ENCODE peak calls at places on chromosomes 13 and 19, in six cellular contexts. J is GM12878, O is H1, Y is HepG2, C is K562, V is SK-N-SH. G is an unnamed sample.

GRCh38 chr13:29543230-29544215 is 52.0 kb downstream of the SLC7A1 start:
- DNase-seq in J (peak), O (peak), Y (peak), C (peak), V (no peak), G (peak)

GRCh38 chr19:33458807-33459206 is 62.8 kb downstream of the PEPD start:
- DNase-seq in J (no peak), O (no peak), Y (no peak), C (no peak), V (no peak), G (no peak)

GRCh38 chr13:77048592-77048991 is 21.6 kb upstream of the FBXL3 start:
- DNase-seq in J (no peak), O (no peak), Y (no peak), C (no peak), V (no peak), G (peak)

GRCh38 chr19:12194827-12195500 is 32.1 kb downstream of the ZNF136 start:
- DNase-seq in J (no peak), O (no peak), Y (no peak), C (no peak), V (peak), G (no peak)

GRCh38 chr19:56476671-56477428 is at the start of gene ZNF667:
- DNase-seq in J (no peak), O (no peak), Y (no peak), C (no peak), V (peak), G (peak)

GRCh38 chr13:100423375-100423774 is 165.2 kb downstream of the GGACT start:
- DNase-seq in J (no peak), O (no peak), Y (no peak), C (no peak), V (no peak), G (no peak)

GRCh38 chr19:1252221-1252817 is 3.9 kb downstream of the MIDN start:
- DNase-seq in J (no peak), O (no peak), Y (no peak), C (peak), V (peak), G (peak)

GRCh38 chr13:36354842-36355241 is 8.6 kb upstream of the SPART start:
- DNase-seq in J (no peak), O (no peak), Y (no peak), C (no peak), V (no peak), G (no peak)

GRCh38 chr13:25463496-25463895 is 91.7 kb downstream of the ATP8A2 start:
- DNase-seq in J (no peak), O (no peak), Y (no peak), C (no peak), V (no peak), G (no peak)

GRCh38 chr13:36954542-36954941 is 34.5 kb upstream of the SMAD9 start:
- DNase-seq in J (no peak), O (no peak), Y (no peak), C (no peak), V (no peak), G (no peak)

GRCh38 chr13:71865858-71866172 is 1.2 kb downstream of the DACH1 start:
- DNase-seq in J (no peak), O (no peak), Y (no peak), C (no peak), V (peak), G (peak)

GRCh38 chr19:19406878-19407639 is 1.6 kb downstream of the GATAD2A start:
- DNase-seq in J (no peak), O (no peak), Y (peak), C (peak), V (no peak), G (peak)

GRCh38 chr13:25771641-25772478 is 280.0 kb downstream of the SHISA2 start:
- DNase-seq in J (no peak), O (peak), Y (no peak), C (no peak), V (no peak), G (no peak)

GRCh38 chr13:112803422-112803821 is 113.6 kb downstream of the ATP11A start:
- DNase-seq in J (peak), O (no peak), Y (no peak), C (no peak), V (no peak), G (peak)

GRCh38 chr19:33528404-33528803 is 6.8 kb upstream of the PEPD start:
- DNase-seq in J (no peak), O (no peak), Y (no peak), C (no peak), V (no peak), G (no peak)

GRCh38 chr19:54506079-54506478 is 3.4 kb downstream of the LAIR2 start:
- DNase-seq in J (no peak), O (no peak), Y (no peak), C (no peak), V (no peak), G (no peak)

GRCh38 chr19:38142176-38143035 is 81.6 kb downstream of the DPF1 start:
- DNase-seq in J (no peak), O (peak), Y (peak), C (peak), V (peak), G (peak)

GRCh38 chr19:869245-870177 is 10.0 kb downstream of the CFD start:
- DNase-seq in J (no peak), O (no peak), Y (no peak), C (peak), V (no peak), G (no peak)

GRCh38 chr19:33214621-33215020 is 11.0 kb downstream of the SLC7A10 start:
- DNase-seq in J (no peak), O (no peak), Y (peak), C (peak), V (peak), G (no peak)

GRCh38 chr13:76845367-76845766 is 40.8 kb downstream of the KCTD12 start:
- DNase-seq in J (no peak), O (no peak), Y (no peak), C (no peak), V (no peak), G (no peak)

GRCh38 chr19:1168877-1169791 is 4.9 kb downstream of the SBNO2 start:
- DNase-seq in J (no peak), O (no peak), Y (peak), C (no peak), V (no peak), G (no peak)

GRCh38 chr13:85019121-85019520 is 780.1 kb downstream of the SLITRK6 start:
- DNase-seq in J (no peak), O (no peak), Y (no peak), C (no peak), V (no peak), G (no peak)

GRCh38 chr13:44396963-44397580 is 23.4 kb downstream of the SERP2 start:
- DNase-seq in J (no peak), O (no peak), Y (no peak), C (peak), V (peak), G (no peak)

GRCh38 chr13:90868321-90868920 is 479.1 kb upstream of the MIR17HG start:
- DNase-seq in J (no peak), O (no peak), Y (peak), C (peak), V (no peak), G (no peak)

GRCh38 chr19:54791476-54791875 is 11.9 kb upstream of the KIR2DL4 start:
- DNase-seq in J (no peak), O (no peak), Y (no peak), C (no peak), V (no peak), G (no peak)

GRCh38 chr19:1624458-1624857 is 19.2 kb upstream of the UQCR11 start:
- DNase-seq in J (no peak), O (peak), Y (peak), C (peak), V (peak), G (no peak)

GRCh38 chr13:94234766-94235165 is 244.7 kb downstream of the DCT start:
- DNase-seq in J (no peak), O (no peak), Y (no peak), C (no peak), V (no peak), G (no peak)

GRCh38 chr19:50434525-50434924 is 1.8 kb downstream of the MYBPC2 start:
- DNase-seq in J (no peak), O (no peak), Y (no peak), C (peak), V (peak), G (no peak)

GRCh38 chr19:18456974-18457373 is 19.0 kb upstream of the ISYNA1 start:
- DNase-seq in J (no peak), O (no peak), Y (no peak), C (no peak), V (no peak), G (no peak)

GRCh38 chr13:41458187-41458938 is 1.0 kb downstream of the RGCC start:
- DNase-seq in J (no peak), O (no peak), Y (no peak), C (peak), V (peak), G (no peak)

GRCh38 chr19:13036366-13036976 is 41.2 kb downstream of the NFIX start:
- DNase-seq in J (no peak), O (no peak), Y (no peak), C (peak), V (no peak), G (no peak)

GRCh38 chr13:89982406-89983085 is 1364.9 kb upstream of the MIR17HG start:
- DNase-seq in J (no peak), O (no peak), Y (no peak), C (no peak), V (no peak), G (peak)

GRCh38 chr19:53131732-53132131 is 978 bp downstream of the ZNF415 start:
- DNase-seq in J (no peak), O (no peak), Y (no peak), C (no peak), V (peak), G (no peak)

DNA sequence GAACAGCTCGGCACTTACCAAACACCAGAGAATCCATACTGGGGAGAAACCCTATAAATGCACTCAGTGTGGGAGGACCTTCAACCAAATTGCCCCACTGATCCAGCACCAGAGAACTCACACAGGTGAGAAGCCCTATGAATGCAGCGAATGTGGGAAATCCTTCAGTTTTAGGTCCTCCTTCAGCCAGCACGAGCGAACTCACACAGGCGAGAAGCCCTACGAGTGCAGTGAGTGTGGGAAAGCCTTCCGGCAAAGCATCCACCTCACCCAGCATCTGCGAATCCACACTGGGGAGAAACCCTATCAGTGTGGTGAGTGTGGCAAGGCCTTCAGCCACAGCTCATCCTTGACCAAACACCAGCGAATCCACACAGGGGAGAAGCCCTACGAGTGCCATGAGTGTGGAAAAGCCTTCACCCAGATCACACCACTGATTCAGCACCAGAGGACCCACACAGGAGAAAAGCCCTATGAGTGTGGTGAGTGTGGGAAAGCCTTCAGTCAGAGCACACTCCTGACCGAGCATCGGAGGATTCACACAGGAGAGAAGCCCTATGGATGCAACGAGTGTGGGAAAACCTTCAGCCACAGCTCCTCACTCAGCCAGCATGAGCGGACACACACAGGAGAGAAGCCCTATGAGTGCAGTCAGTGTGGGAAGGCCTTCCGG is 8.3 kb downstream of the ZNF135 start:
- DNase-seq in J (no peak), O (no peak), Y (no peak), C (no peak), V (no peak), G (no peak)
- TF ChIP-seq GABPA in J (no peak), O (no peak), Y (no peak), C (no peak), V (no peak), G (no peak)

DNA sequence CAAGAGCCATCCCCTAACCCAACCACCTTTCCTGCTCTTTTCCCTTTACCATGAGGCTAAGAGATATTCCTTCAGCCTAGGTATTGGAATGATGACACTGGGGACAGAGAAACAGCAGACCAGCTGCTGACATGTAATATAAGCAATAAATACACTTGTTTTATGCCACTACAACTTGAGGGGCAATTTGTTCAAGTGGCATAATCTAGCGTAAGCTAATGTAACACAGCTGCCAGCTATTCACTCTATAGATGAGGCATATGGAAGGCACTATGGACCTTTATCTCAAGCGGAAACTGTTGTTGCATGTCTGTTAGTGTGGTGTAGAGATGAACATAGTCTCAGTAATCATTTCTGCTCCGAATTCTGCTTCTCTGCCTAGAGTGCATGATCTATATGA is 111.1 kb downstream of the STARD13 start:
- DNase-seq in J (no peak), O (no peak), Y (no peak), C (no peak), V (peak), G (no peak)
- H3K27ac ChIP-seq in J (no peak), O (no peak), Y (no peak), C (no peak), V (no peak), G (no peak)

GRCh38 chr13:27036236-27036981 is 135.2 kb downstream of the USP12 start:
- DNase-seq in J (no peak), O (no peak), Y (no peak), C (no peak), V (no peak), G (no peak)

GRCh38 chr13:27037171-27037570 is 134.4 kb downstream of the USP12 start:
- DNase-seq in J (no peak), O (no peak), Y (no peak), C (no peak), V (no peak), G (no peak)

GRCh38 chr13:27039171-27039701 is 132.4 kb downstream of the USP12 start:
- DNase-seq in J (no peak), O (no peak), Y (no peak), C (no peak), V (no peak), G (no peak)

GRCh38 chr13:27037571-27037970 is 134.0 kb downstream of the USP12 start:
- DNase-seq in J (no peak), O (no peak), Y (no peak), C (no peak), V (no peak), G (no peak)

DNA sequence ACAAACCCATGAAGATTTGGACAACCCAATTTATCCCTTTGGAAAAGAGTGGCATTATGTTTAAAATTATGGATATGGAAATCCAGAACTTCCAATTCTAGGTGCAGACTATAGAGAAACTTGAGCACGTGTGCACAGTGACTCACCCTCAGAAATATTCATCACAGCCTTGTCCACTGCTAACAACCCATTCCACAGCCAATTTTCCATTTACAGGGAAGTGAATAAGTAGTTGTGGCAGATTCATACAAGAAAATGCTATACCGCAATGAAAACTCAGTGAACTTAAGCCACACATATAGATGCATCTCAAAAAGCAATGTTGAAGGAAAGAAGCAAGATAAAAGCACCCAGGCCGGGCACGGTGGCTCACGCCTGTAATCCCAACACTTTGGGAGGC is 133.3 kb downstream of the USP12 start:
- DNase-seq in J (no peak), O (no peak), Y (no peak), C (no peak), V (no peak), G (no peak)
- TF ChIP-seq GABPA in J (no peak), O (no peak), Y (no peak), C (no peak), V (no peak), G (no peak)

DNA sequence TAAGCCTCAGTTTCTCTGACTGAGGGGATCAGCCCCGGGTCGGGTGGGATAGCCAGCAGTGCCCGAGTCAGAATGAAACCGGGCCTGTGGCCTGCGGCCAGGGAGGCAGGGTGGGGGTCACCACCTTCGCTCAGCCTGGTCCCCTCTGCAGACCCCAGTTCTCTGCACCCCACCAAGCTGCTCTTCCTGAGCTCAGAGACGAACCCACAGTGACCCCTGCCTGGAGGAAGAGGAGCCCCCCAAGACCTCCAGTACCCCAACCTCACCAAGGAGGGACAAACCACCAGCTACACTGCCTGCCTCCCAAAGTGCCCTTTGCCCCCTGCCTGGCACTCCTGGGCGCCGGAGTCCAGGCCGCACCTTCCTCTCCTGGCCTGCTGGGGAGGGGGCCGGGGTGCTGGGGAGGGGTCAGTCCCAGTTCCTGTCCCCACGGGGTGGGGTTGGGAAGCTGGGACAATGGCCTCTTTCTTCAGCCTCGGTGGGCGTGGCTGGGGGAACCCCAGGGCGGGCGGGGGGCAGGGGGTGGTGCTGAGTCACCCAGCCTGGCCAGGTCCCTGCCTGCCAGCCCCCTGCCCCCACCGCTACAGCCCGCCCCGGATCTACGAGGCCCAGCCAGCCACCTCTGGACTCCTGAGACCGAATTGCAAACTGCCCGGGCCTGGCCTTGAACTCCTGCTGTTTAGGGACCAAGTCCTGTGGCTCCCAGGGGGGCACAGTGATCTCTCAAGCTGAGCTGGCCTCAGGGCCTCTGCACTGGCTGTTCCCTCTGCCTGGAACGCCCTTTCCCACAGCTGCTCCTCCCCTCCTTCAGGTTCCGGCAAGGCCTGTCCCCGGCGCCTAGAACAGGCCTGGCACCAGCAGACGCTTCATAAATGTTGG is 14.3 kb downstream of the ZBTB7A start:
- DNase-seq in J (no peak), O (no peak), Y (peak), C (no peak), V (no peak), G (peak)
- H3K27ac ChIP-seq in J (no peak), O (no peak), Y (peak), C (no peak), V (no peak), G (peak)

DNA sequence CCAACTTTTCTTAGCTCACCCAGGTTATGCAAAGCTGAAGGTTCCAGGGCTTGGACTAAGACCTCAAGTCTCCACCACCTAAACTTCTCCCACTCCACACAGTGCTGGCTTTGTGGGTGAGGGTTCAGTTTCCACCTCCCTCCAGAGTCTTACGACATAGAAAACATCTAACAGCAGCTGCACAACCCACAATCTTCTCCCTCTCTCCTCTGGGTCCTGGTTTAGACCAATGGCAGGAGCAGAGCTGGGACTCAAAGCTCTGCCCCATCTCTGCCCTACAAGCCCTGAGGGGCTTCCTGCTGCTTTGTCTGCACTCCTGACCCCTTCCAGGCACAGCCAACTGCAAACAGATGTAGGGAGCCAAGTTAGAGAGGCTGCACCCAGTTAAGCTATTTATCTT is 16.0 kb downstream of the IRGC start:
- DNase-seq in J (no peak), O (no peak), Y (no peak), C (no peak), V (no peak), G (peak)
- TF ChIP-seq GABPA in J (no peak), O (no peak), Y (no peak), C (no peak), V (no peak), G (no peak)

GRCh38 chr13:34161829-34162544 is 344.0 kb downstream of the RFC3 start:
- DNase-seq in J (no peak), O (no peak), Y (peak), C (no peak), V (no peak), G (no peak)
- H3K27ac ChIP-seq in J (no peak), O (peak), Y (no peak), C (no peak), V (peak), G (no peak)

G was measured in HL-60.